ENCODE peak calls at places on chromosomes 13 and 19, in nine cellular contexts. E, M, J, A, I, T, U, H and N are unnamed samples.

GRCh38 chr19:49437231-49437630 is 4.1 kb downstream of the SLC17A7 start:
- DNase-seq in E (no peak), M (no peak), J (no peak), A (no peak), I (no peak), T (no peak), U (no peak), H (no peak), N (no peak)

GRCh38 chr13:22936228-22936627 is 244.6 kb upstream of the SGCG start:
- DNase-seq in E (no peak), M (no peak), J (no peak), A (no peak), I (no peak), T (no peak), U (no peak), H (no peak), N (no peak)

GRCh38 chr19:6480843-6481415 is 658 bp downstream of the DENND1C start:
- DNase-seq in E (no peak), M (no peak), J (no peak), A (no peak), I (no peak), T (no peak), U (no peak), H (no peak), N (no peak)

GRCh38 chr19:17847538-17848366 is at the start of gene JAK3:
- DNase-seq in E (peak), M (no peak), J (peak), A (peak), I (no peak), T (peak), U (peak), H (peak), N (no peak)

GRCh38 chr19:31331536-31331935 is 17.7 kb downstream of the TSHZ3 start:
- DNase-seq in E (no peak), M (no peak), J (no peak), A (no peak), I (no peak), T (no peak), U (no peak), H (no peak), N (no peak)

GRCh38 chr13:20128459-20128927 is 32.4 kb downstream of the GJA3 start:
- DNase-seq in E (no peak), M (no peak), J (no peak), A (no peak), I (no peak), T (no peak), U (no peak), H (peak), N (no peak)

GRCh38 chr19:15863272-15863671 is 34.6 kb downstream of the CYP4F2 start:
- DNase-seq in E (no peak), M (no peak), J (no peak), A (no peak), I (no peak), T (no peak), U (no peak), H (no peak), N (peak)

GRCh38 chr19:48405850-48406249 is 12.4 kb downstream of the GRIN2D start:
- DNase-seq in E (peak), M (no peak), J (no peak), A (no peak), I (no peak), T (peak), U (no peak), H (no peak), N (no peak)

GRCh38 chr13:98187862-98188261 is 10.8 kb upstream of the RNF113B start:
- DNase-seq in E (no peak), M (no peak), J (no peak), A (no peak), I (no peak), T (no peak), U (no peak), H (peak), N (no peak)

GRCh38 chr13:47039106-47039505 is 142.3 kb upstream of the HTR2A start:
- DNase-seq in E (peak), M (no peak), J (no peak), A (no peak), I (no peak), T (peak), U (peak), H (no peak), N (no peak)

GRCh38 chr19:29673451-29674371 is 8.4 kb downstream of the PLEKHF1 start:
- DNase-seq in E (no peak), M (no peak), J (no peak), A (no peak), I (no peak), T (no peak), U (no peak), H (no peak), N (no peak)

GRCh38 chr13:47303626-47304025 is 406.8 kb upstream of the HTR2A start:
- DNase-seq in E (no peak), M (no peak), J (no peak), A (no peak), I (no peak), T (no peak), U (no peak), H (no peak), N (no peak)

GRCh38 chr19:14440049-14440448 is 6.9 kb downstream of the PKN1 start:
- DNase-seq in E (no peak), M (peak), J (peak), A (peak), I (no peak), T (no peak), U (no peak), H (peak), N (no peak)

GRCh38 chr19:7888145-7888825 is at the start of gene LRRC8E:
- DNase-seq in E (peak), M (no peak), J (peak), A (no peak), I (no peak), T (peak), U (peak), H (peak), N (peak)

GRCh38 chr13:111518161-111518791 is 197.8 kb downstream of the TEX29 start:
- DNase-seq in E (no peak), M (no peak), J (no peak), A (no peak), I (peak), T (no peak), U (no peak), H (no peak), N (no peak)

GRCh38 chr13:42990147-42990990 is 1.7 kb downstream of the EPSTI1 start:
- DNase-seq in E (peak), M (no peak), J (no peak), A (no peak), I (no peak), T (peak), U (peak), H (no peak), N (no peak)

GRCh38 chr13:53141336-53141735 is 112.7 kb downstream of the OLFM4 start:
- DNase-seq in E (no peak), M (no peak), J (no peak), A (no peak), I (no peak), T (no peak), U (no peak), H (peak), N (no peak)

GRCh38 chr19:47421244-47421786 is 2.0 kb upstream of the MEIS3 start:
- DNase-seq in E (no peak), M (no peak), J (no peak), A (no peak), I (no peak), T (no peak), U (no peak), H (no peak), N (no peak)

GRCh38 chr13:48400090-48400694 is 12.7 kb downstream of the LPAR6 start:
- DNase-seq in E (no peak), M (no peak), J (no peak), A (no peak), I (no peak), T (peak), U (peak), H (no peak), N (no peak)

GRCh38 chr13:98976941-98977340 is 923 bp downstream of the DOCK9 start:
- DNase-seq in E (peak), M (no peak), J (no peak), A (no peak), I (no peak), T (peak), U (no peak), H (no peak), N (no peak)

GRCh38 chr13:94829801-94830200 is 117.5 kb upstream of the SOX21 start:
- DNase-seq in E (no peak), M (no peak), J (no peak), A (no peak), I (no peak), T (no peak), U (no peak), H (no peak), N (no peak)

GRCh38 chr19:4678881-4679379 is 8.8 kb upstream of the MYDGF start:
- DNase-seq in E (no peak), M (no peak), J (peak), A (no peak), I (no peak), T (peak), U (peak), H (no peak), N (no peak)

GRCh38 chr13:37383856-37384255 is 214.7 kb downstream of the POSTN start:
- DNase-seq in E (no peak), M (no peak), J (no peak), A (no peak), I (no peak), T (no peak), U (no peak), H (no peak), N (no peak)

GRCh38 chr19:887072-887471 is 5.9 kb downstream of the MED16 start:
- DNase-seq in E (peak), M (no peak), J (no peak), A (no peak), I (peak), T (peak), U (peak), H (no peak), N (no peak)

GRCh38 chr19:10392120-10392519 is 11.2 kb downstream of the CDC37 start:
- DNase-seq in E (no peak), M (no peak), J (no peak), A (no peak), I (no peak), T (no peak), U (no peak), H (no peak), N (no peak)

GRCh38 chr19:3451451-3451866 is 28.9 kb downstream of the SMIM24 start:
- DNase-seq in E (no peak), M (no peak), J (no peak), A (no peak), I (no peak), T (no peak), U (no peak), H (no peak), N (no peak)

GRCh38 chr13:48318714-48319457 is 15.3 kb downstream of the RB1 start:
- DNase-seq in E (no peak), M (no peak), J (no peak), A (no peak), I (no peak), T (no peak), U (peak), H (peak), N (no peak)

GRCh38 chr13:24254151-24254810 is 55.1 kb upstream of the C1QTNF9 start:
- DNase-seq in E (no peak), M (no peak), J (peak), A (peak), I (no peak), T (no peak), U (peak), H (no peak), N (no peak)

GRCh38 chr13:24071423-24072075 is 89.0 kb upstream of the SPATA13 start:
- DNase-seq in E (peak), M (no peak), J (no peak), A (no peak), I (no peak), T (peak), U (peak), H (no peak), N (no peak)